ENCODE peak calls at places on chromosomes 11 and 22, in four cellular contexts. D is globus pallidus, K is nephron progenitor cell, W is PC-9. X is an unnamed sample.
A peak's percentile ranks its signal among the peaks of the same experiment; 100 is the strongest.

GRCh38 chr11:124602193-124602592 is 9.0 kb upstream of the PANX3 start:
- DNase-seq in D (no peak), K (no peak), W (no peak), X (no peak)

GRCh38 chr11:15969281-15969680 is 387.1 kb downstream of the SOX6 start:
- DNase-seq in D (peak; percentile 69), K (no peak), W (peak; percentile 48), X (peak; percentile 91)

GRCh38 chr11:21268036-21268435 is 598.6 kb downstream of the NELL1 start:
- DNase-seq in D (no peak), K (no peak), W (no peak), X (no peak)

GRCh38 chr11:15737326-15737725 is 619.0 kb downstream of the SOX6 start:
- DNase-seq in D (no peak), K (no peak), W (no peak), X (no peak)

GRCh38 chr11:7892751-7893356 is 38.2 kb downstream of the OR10A6 start:
- DNase-seq in D (peak; percentile 25), K (no peak), W (peak; percentile 43), X (peak; percentile 59)

GRCh38 chr11:83649468-83649915 is 363.3 kb upstream of the CCDC90B start:
- DNase-seq in D (no peak), K (no peak), W (no peak), X (no peak)

GRCh38 chr11:77057938-77058474 is 8.8 kb upstream of the CAPN5 start:
- DNase-seq in D (no peak), K (no peak), W (no peak), X (no peak)

GRCh38 chr11:60872124-60872951 is 5.0 kb downstream of the ZP1 start:
- DNase-seq in D (no peak), K (no peak), W (peak; percentile 48), X (peak; percentile 87)

GRCh38 chr11:104075716-104076115 is 39.3 kb downstream of the DDI1 start:
- DNase-seq in D (no peak), K (no peak), W (no peak), X (no peak)

GRCh38 chr22:46045459-46046298 is 68.7 kb upstream of the WNT7B start:
- DNase-seq in D (peak; percentile 84), K (no peak), W (no peak), X (no peak)

GRCh38 chr22:45971389-45972028 is 5.5 kb downstream of the WNT7B start:
- DNase-seq in D (no peak), K (no peak), W (no peak), X (peak; percentile 11)

GRCh38 chr11:68120212-68121066 is 749 bp downstream of the CHKA start:
- DNase-seq in D (peak; percentile 59), K (peak; percentile 74), W (no peak), X (peak; percentile 18)

GRCh38 chr11:113351490-113351889 is 36.1 kb upstream of the ANKK1 start:
- DNase-seq in D (no peak), K (no peak), W (no peak), X (no peak)

GRCh38 chr11:35344990-35345655 is 74.2 kb downstream of the SLC1A2 start:
- DNase-seq in D (peak; percentile 25), K (no peak), W (no peak), X (no peak)

GRCh38 chr22:41687901-41688364 is 734 bp downstream of the SNU13 start:
- DNase-seq in D (peak; percentile 18), K (peak; percentile 42), W (no peak), X (peak; percentile 33)

GRCh38 chr22:30212363-30212995 is 34.1 kb downstream of the LIF start:
- DNase-seq in D (no peak), K (no peak), W (peak; percentile 100), X (peak; percentile 98)

GRCh38 chr22:39292561-39293074 is 26.8 kb downstream of the RPL3 start:
- DNase-seq in D (peak; percentile 64), K (peak; percentile 68), W (peak; percentile 96), X (peak; percentile 96)

X was measured in iris pigment epithelial cell.